ENCODE peak calls at places on chromosomes 4 and X, in ten cellular contexts. L, A, B, Q, Z, X, J, R, N and C are unnamed samples. For H3K27me3, the result is how much of the 10 kb centered on the place peaks cover.

GRCh38 chr4:83011779-83012630 is 1.4 kb upstream of the LIN54 start:
- DNase-seq in L (peak), A (no peak), B (peak), Q (no peak), Z (no peak), X (peak), J (peak), R (peak), N (peak), C (peak)

GRCh38 chr4:94889523-94889922 is 131.8 kb downstream of the BMPR1B start:
- DNase-seq in L (no peak), A (no peak), B (no peak), Q (peak), Z (no peak), X (no peak), J (no peak), R (no peak), N (no peak), C (no peak)

GRCh38 chrX:153433161-153433680 is 12.6 kb downstream of the TREX2 start:
- DNase-seq in L (no peak), A (no peak), B (no peak), Q (no peak), Z (no peak), X (no peak), J (no peak), R (no peak), N (no peak), C (no peak)

GRCh38 chrX:20463296-20464075 is 196.8 kb upstream of the RPS6KA3 start:
- DNase-seq in L (no peak), A (no peak), B (no peak), Q (no peak), Z (no peak), X (no peak), J (no peak), R (no peak), N (no peak), C (no peak)

GRCh38 chr4:145061325-145061920 is 36.6 kb downstream of the ANAPC10 start:
- DNase-seq in L (no peak), A (no peak), B (no peak), Q (peak), Z (peak), X (no peak), J (no peak), R (no peak), N (no peak), C (no peak)

GRCh38 chr4:45662996-45663395 is 460.9 kb downstream of the GABRG1 start:
- DNase-seq in L (peak), A (peak), B (no peak), Q (peak), Z (no peak), X (no peak), J (peak), R (peak), N (peak), C (no peak)

GRCh38 chr4:183628189-183628588 is 30.8 kb downstream of the RWDD4 start:
- DNase-seq in L (no peak), A (no peak), B (no peak), Q (no peak), Z (no peak), X (no peak), J (no peak), R (no peak), N (no peak), C (no peak)

GRCh38 chr4:137611998-137612700 is 79.9 kb upstream of the PCDH18 start:
- DNase-seq in L (no peak), A (no peak), B (no peak), Q (no peak), Z (no peak), X (no peak), J (no peak), R (no peak), N (no peak), C (no peak)

GRCh38 chr4:100208964-100209363 is 18.7 kb upstream of the DDIT4L start:
- DNase-seq in L (no peak), A (no peak), B (no peak), Q (no peak), Z (no peak), X (no peak), J (no peak), R (no peak), N (no peak), C (no peak)

DNA sequence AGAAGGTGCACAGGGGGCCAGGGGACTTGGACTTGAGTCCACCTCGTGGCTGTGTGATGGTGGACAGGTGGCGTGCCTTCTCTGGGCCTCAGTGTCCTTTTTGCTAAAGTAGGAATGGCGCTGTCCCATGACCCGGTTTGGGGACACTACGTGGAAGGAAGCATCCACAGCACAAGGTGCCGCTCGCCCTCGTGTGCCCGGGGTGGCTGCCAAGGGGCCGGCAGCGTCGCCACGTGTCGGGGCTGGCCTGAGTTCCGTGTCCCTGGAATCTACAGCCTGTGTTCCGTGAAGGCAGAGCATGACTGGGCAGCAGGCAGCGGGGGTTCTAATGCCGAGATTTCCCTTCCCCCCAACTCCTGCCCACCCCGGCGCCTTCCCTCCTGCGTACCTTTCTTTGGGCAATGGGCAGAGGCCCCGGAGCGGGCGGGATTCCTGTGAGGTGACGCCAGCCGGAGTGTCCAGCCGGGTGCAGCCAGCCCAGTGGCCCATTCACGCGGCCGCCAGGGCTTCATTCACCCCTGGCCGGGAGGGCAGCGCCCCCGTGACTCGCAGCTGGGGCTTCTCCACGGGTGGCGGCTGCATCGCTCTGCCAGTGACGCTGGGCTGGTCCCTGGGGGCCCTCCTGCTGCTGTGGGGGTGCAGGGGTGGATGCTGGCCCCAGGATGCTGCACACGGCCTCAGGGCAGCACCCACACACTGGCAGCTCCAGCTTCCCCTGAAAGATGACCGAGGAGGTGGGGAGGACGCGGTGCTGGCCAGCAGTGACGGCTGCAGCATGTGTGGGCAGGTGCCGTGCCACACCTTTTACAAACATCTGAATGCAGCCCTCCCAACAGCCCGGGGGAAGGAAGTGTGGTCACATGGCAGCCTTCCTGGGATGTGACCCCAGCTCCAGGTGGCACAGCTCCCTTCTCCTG is 21.2 kb downstream of the DOK7 start:
- DNase-seq in L (peak), A (peak), B (no peak), Q (no peak), Z (peak), X (no peak), J (peak), R (no peak), N (peak), C (peak)
- H3K4me3 ChIP-seq in L (no peak), A (no peak), B (no peak), Q (no peak), Z (peak), X (no peak), J (no peak), R (no peak), N (peak), C (no peak)

DNA sequence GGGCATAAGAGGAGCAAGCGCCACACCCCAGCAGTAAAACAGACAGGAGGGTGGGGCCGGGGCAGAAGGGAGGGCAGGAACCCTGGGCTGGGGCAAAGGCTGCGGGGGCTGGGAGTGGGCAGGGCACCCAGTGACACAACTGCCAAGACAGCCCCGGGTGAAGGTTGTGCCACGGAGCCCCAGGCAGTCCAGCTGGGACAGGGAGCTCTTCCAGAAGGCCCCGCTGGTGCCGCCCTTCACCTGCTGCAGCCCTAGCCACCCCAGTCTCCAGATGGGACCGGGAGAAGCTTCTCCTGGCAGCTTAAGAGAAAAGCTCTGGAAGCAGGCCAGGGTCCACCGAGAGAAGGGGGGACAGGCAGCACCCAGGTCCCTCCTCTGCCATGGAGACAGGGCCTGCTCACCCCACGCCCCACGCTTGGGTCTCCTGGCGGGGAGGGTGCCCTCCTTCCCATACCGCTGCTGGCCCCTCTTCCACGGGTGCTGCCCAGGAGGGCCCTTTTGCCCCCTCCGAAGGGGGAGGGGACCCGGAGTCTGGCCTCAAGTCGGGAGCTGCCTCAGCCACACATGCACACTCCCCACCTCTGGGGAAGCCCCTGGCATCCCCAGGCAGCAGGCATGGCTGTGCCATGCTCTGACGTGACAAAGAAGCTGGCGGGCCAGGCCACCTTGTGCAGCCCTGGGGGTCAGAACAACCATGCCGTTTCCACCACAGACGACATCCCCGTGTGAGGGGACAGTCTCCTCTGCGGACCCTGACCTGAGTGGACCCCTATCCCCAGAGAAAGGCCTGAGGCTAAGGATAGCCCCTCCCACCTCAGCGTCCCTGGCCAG is 1.5 kb downstream of the DGKQ start:
- DNase-seq in L (no peak), A (no peak), B (no peak), Q (no peak), Z (no peak), X (peak), J (no peak), R (no peak), N (no peak), C (no peak)
- H3K27me3 ChIP-seq in L (under half), A (under half), B (under half), Q (under half), Z (under half), X (under half), J (under half), R (under half), N (under half), C (under half)

DNA sequence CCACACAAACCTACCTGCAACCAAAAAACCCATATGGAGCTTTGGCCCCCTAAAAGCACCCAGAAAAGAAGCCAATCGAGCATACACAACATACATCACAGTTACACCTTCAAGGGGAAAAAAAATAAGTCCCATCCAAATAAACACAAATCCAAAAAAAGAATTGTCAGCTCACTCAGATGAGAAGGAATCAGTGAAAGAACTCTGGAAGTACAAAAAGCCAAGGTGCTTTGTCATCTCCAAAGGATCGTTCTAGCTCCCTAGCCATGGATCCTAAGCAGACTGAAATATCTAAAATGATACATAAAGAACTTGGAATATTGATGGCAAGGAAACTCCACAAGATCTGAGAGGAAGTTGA is 119.2 kb downstream of the NEK1 start:
- DNase-seq in L (no peak), A (no peak), B (no peak), Q (no peak), Z (no peak), X (no peak), J (no peak), R (no peak), N (no peak), C (no peak)
- TF ChIP-seq CTCF in L (no peak), A (no peak), B (no peak), Q (no peak), Z (no peak), X (no peak), J (no peak), R (no peak), N (no peak), C (no peak)

GRCh38 chr4:15034071-15034764 is 31.9 kb downstream of the CPEB2 start:
- DNase-seq in L (peak), A (no peak), B (no peak), Q (peak), Z (no peak), X (no peak), J (no peak), R (no peak), N (no peak), C (no peak)
- H3K4me3 ChIP-seq in L (peak), A (no peak), B (no peak), Q (no peak), Z (no peak), X (no peak), J (no peak), R (no peak), N (no peak), C (no peak)